ENCODE peak calls at places on chromosome 13, in six cellular contexts. T is esophagus squamous epithelium, V is ovary, S is tibial nerve, X is H1, E is lower leg skin. I is an unnamed sample.

GRCh38 chr13:101714195-101714594 is 261.7 kb downstream of the ITGBL1 start:
- DNase-seq in T (no peak), V (no peak), S (no peak), X (no peak), E (no peak), I (no peak)

GRCh38 chr13:20525144-20525600 is 485 bp downstream of the CRYL1 start:
- DNase-seq in T (no peak), V (peak), S (no peak), X (peak), E (peak), I (no peak)

GRCh38 chr13:41398494-41399190 is 58.7 kb upstream of the RGCC start:
- DNase-seq in T (no peak), V (no peak), S (no peak), X (no peak), E (no peak), I (no peak)

GRCh38 chr13:28408235-28408848 is 86.6 kb downstream of the FLT1 start:
- DNase-seq in T (no peak), V (no peak), S (no peak), X (no peak), E (no peak), I (no peak)

GRCh38 chr13:30338952-30339351 is 31.6 kb upstream of the KATNAL1 start:
- DNase-seq in T (no peak), V (no peak), S (no peak), X (no peak), E (no peak), I (no peak)

GRCh38 chr13:111123649-111124048 is 8.5 kb downstream of the ARHGEF7 start:
- DNase-seq in T (no peak), V (no peak), S (no peak), X (no peak), E (no peak), I (no peak)

GRCh38 chr13:46866150-46866549 is 30.7 kb downstream of the HTR2A start:
- DNase-seq in T (peak), V (no peak), S (no peak), X (no peak), E (no peak), I (no peak)

GRCh38 chr13:33678084-33678483 is 139.9 kb upstream of the RFC3 start:
- DNase-seq in T (no peak), V (no peak), S (no peak), X (no peak), E (no peak), I (no peak)

GRCh38 chr13:64793131-64793530 is 2437.0 kb downstream of the PCDH9 start:
- DNase-seq in T (no peak), V (no peak), S (no peak), X (no peak), E (no peak), I (no peak)

DNA sequence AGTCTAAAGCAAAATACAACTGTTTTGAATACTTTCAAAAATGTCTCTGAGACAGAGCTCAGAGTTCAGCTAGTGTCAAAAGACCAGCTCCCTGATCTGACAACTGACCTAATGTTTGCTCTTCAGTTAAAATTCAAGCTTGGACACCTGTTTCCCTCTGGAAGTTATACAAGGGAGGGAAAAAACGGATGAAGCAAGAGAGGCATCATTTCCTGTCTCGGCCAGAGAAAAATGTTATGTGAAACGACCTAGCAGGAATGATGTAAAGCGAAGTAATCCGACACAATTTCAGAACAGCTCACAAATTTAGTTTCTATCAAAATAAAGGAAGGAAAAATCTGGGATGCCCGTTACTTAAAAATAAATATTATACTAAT is 59.4 kb downstream of the ZAR1L start:
- DNase-seq in T (no peak), V (no peak), S (no peak), X (no peak), E (no peak), I (no peak)
- TF ChIP-seq POLR2A in T (no peak), V (no peak), S (no peak), X (no peak), E (no peak), I (no peak)

GRCh38 chr13:106349080-106349841 is 186.2 kb downstream of the EFNB2 start:
- DNase-seq in T (no peak), V (no peak), S (no peak), X (peak), E (peak), I (no peak)
- TF ChIP-seq POLR2A in T (no peak), V (no peak), S (no peak), X (no peak), E (no peak), I (no peak)

GRCh38 chr13:98570929-98571372 is 6.0 kb downstream of the STK24 start:
- DNase-seq in T (no peak), V (peak), S (no peak), X (no peak), E (peak), I (peak)
- TF ChIP-seq POLR2A in T (peak), V (no peak), S (no peak), X (no peak), E (no peak), I (no peak)

GRCh38 chr13:39867807-39868206 is 212.3 kb downstream of the COG6 start:
- DNase-seq in T (no peak), V (no peak), S (no peak), X (no peak), E (no peak), I (no peak)

GRCh38 chr13:39862891-39863290 is 207.4 kb downstream of the COG6 start:
- DNase-seq in T (no peak), V (no peak), S (no peak), X (no peak), E (no peak), I (no peak)

GRCh38 chr13:39870197-39870746 is 214.8 kb downstream of the COG6 start:
- DNase-seq in T (no peak), V (no peak), S (no peak), X (no peak), E (no peak), I (no peak)

GRCh38 chr13:39864221-39864620 is 208.8 kb downstream of the COG6 start:
- DNase-seq in T (no peak), V (no peak), S (no peak), X (no peak), E (no peak), I (no peak)

DNA sequence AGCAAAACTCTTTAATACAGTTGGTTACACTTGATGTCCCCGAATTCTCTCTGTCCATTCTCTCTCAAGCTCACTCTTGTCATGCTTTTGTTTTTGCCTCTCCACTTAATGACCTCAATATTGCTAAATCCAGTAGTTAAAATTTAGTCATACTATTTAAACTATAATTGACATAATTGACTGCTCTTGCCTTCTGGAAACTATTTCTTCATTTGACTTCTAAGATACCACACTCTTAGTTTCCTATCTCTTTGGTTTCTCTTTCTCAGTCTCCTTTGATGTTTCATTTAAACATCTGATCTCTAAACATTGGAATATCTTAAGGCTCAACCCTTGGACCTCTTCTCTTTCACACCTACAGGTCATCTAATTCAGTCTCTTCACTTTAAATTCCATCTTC is 211.3 kb downstream of the COG6 start:
- DNase-seq in T (no peak), V (no peak), S (no peak), X (no peak), E (no peak), I (no peak)
- TF ChIP-seq POLR2A in T (no peak), V (no peak), S (no peak), X (no peak), E (no peak), I (no peak)

DNA sequence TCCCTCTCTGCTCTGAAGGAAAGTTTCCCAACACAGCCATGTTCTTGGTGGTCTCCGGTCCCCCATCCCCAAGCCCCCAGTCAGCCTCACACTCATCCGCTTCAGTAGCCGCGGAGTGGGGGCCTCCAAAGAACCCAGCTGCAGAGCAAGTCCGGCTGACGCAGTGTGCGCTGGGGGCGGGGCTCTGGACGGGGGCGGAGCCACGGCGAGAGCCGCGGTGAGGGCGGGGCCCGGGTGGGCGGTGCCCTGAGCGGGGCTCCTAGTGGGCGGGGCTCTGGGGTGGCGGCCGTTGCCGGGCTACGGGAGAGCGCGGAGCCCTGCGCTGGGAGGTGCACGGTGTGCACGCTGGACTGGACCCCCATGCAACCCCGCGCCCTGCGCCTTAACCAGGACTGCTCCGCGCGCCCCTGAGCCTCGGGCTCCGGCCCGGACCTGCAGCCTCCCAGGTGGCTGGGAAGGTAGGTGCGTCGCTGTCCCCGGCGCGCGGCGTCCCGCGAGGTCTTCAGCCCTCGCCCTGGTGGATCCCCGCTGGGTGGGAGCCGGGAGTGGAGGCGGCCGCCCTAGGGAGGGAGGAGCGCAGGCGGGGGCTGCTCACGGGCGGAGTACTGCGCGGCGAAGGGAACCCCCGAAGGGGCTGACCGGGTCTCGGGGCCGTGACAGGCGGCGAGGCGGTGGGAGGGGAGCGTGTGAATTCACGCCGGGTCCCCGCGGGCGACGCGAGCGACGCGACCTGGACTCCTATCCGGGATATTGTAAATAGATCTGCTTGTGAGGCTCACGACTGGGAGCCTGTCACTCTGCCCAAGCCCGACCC is 9.1 kb downstream of the TNFRSF19 start:
- DNase-seq in T (peak), V (peak), S (peak), X (peak), E (peak), I (peak)
- TF ChIP-seq POLR2A in T (peak), V (peak), S (peak), X (no peak), E (no peak), I (peak)

GRCh38 chr13:79776538-79776937 is 295.6 kb downstream of the NDFIP2 start:
- DNase-seq in T (no peak), V (no peak), S (no peak), X (no peak), E (no peak), I (no peak)
- TF ChIP-seq POLR2A in T (no peak), V (no peak), S (no peak), X (no peak), E (no peak), I (no peak)

I was measured in GM12892.